ENCODE peak calls at places on chromosomes 13 and 19, in seven cellular contexts. B, A, C, U, G, H and M are unnamed samples.

GRCh38 chr19:913080-913748 is at the start of gene R3HDM4:
- DNase-seq in B (peak; percentile 79), C (peak; percentile 65), H (peak; percentile 71), A (peak; percentile 89), U (peak; percentile 71), G (peak; percentile 47), M (no peak)

GRCh38 chr19:3324405-3324856 is 42.0 kb upstream of the NFIC start:
- DNase-seq in C (peak; percentile 47), G (no peak), U (peak; percentile 51), H (peak; percentile 39), A (peak; percentile 78), B (peak; percentile 69), M (peak; percentile 90)

GRCh38 chr13:52158629-52159158 is 703 bp downstream of the NEK3 start:
- DNase-seq in H (no peak), C (peak; percentile 35), A (peak; percentile 54), G (no peak), B (no peak), U (no peak), M (peak; percentile 1)

GRCh38 chr19:50039968-50040367 is 14.2 kb downstream of the ZNF473 start:
- DNase-seq in G (no peak), H (no peak), B (no peak), C (no peak), A (no peak), U (no peak), M (no peak)

GRCh38 chr19:4186087-4186993 is 3.9 kb downstream of the ANKRD24 start:
- DNase-seq in G (peak; percentile 40), B (peak; percentile 67), A (peak; percentile 91), C (peak; percentile 70), U (peak; percentile 78), H (peak; percentile 65), M (peak; percentile 46)

GRCh38 chr13:31209172-31209818 is 9.5 kb downstream of the B3GLCT start:
- DNase-seq in B (no peak), U (no peak), A (peak; percentile 11), H (peak; percentile 86), C (no peak), G (peak; percentile 4), M (peak; percentile 16)

GRCh38 chr13:47908200-47908902 is 92.7 kb downstream of the SUCLA2 start:
- DNase-seq in U (no peak), C (no peak), B (no peak), G (no peak), A (no peak), H (no peak), M (no peak)

GRCh38 chr19:7748756-7749155 is 1.4 kb upstream of the CD209 start:
- DNase-seq in U (no peak), A (no peak), H (no peak), C (no peak), G (peak; percentile 51), B (no peak), M (peak; percentile 86)

GRCh38 chr19:32977269-32977668 is 5.2 kb downstream of the FAAP24 start:
- DNase-seq in A (peak; percentile 48), G (no peak), B (no peak), C (no peak), H (peak; percentile 33), U (no peak), M (no peak)

GRCh38 chr19:45828945-45829344 is 13.8 kb upstream of the RSPH6A start:
- DNase-seq in A (no peak), U (no peak), G (no peak), H (no peak), B (no peak), C (no peak), M (no peak)

GRCh38 chr13:43908156-43909126 is 28.7 kb downstream of the LACC1 start:
- DNase-seq in B (no peak), H (peak; percentile 31), G (peak; percentile 49), C (peak; percentile 49), U (no peak), A (no peak), M (peak; percentile 63)

GRCh38 chr13:59343993-59344780 is 819.5 kb downstream of the DIAPH3 start:
- DNase-seq in B (no peak), H (no peak), C (no peak), A (no peak), G (no peak), U (no peak), M (no peak)

GRCh38 chr13:79662882-79663281 is 181.9 kb downstream of the NDFIP2 start:
- DNase-seq in A (peak; percentile 10), G (peak; percentile 19), H (no peak), C (peak; percentile 25), U (no peak), B (no peak), M (no peak)